ENCODE peak calls at places on chromosomes 13 and 19, in eight cellular contexts. O is breast epithelium; T is CD8-positive, alpha-beta T cell; F is thoracic aorta; V is gastrocnemius medialis; W is spleen; A is heart left ventricle; Z is ascending aorta. D is an unnamed sample.
A peak's percentile ranks its signal among the peaks of the same experiment; 100 is the strongest.

GRCh38 chr19:51365211-51366049 is 758 bp downstream of the ETFB start:
- DNase-seq in O (no peak), T (no peak), F (no peak), V (peak; percentile 57), W (no peak), A (peak; percentile 53), Z (no peak), D (no peak)

GRCh38 chr19:47353307-47353712 is 4.2 kb downstream of the DHX34 start:
- DNase-seq in O (no peak), T (no peak), F (no peak), V (no peak), W (no peak), A (peak; percentile 67), Z (no peak), D (peak; percentile 86)

GRCh38 chr19:45794627-45795026 is 2.0 kb upstream of the DMWD start:
- DNase-seq in O (no peak), T (no peak), F (no peak), V (no peak), W (no peak), A (no peak), Z (no peak), D (no peak)

GRCh38 chr19:15288146-15288963 is 44.0 kb downstream of the BRD4 start:
- DNase-seq in O (no peak), T (no peak), F (no peak), V (no peak), W (peak; percentile 92), A (peak; percentile 60), Z (no peak), D (no peak)

GRCh38 chr19:38596057-38596981 is 21.4 kb downstream of the MAP4K1 start:
- DNase-seq in O (no peak), T (no peak), F (no peak), V (peak; percentile 83), W (no peak), A (peak; percentile 33), Z (no peak), D (peak; percentile 86)

GRCh38 chr19:35773020-35773809 is 2.1 kb upstream of the ARHGAP33 start:
- DNase-seq in O (no peak), T (no peak), F (no peak), V (no peak), W (no peak), A (no peak), Z (no peak), D (no peak)

GRCh38 chr19:4542896-4543351 is 3.1 kb upstream of the LRG1 start:
- DNase-seq in O (no peak), T (no peak), F (no peak), V (no peak), W (peak; percentile 82), A (no peak), Z (no peak), D (no peak)

GRCh38 chr19:29671393-29672076 is 6.3 kb downstream of the PLEKHF1 start:
- DNase-seq in O (peak; percentile 74), T (peak; percentile 91), F (peak; percentile 39), V (peak; percentile 92), W (peak; percentile 95), A (peak; percentile 67), Z (no peak), D (no peak)

GRCh38 chr19:40831502-40832430 is 18.5 kb downstream of the CYP2A6 start:
- DNase-seq in O (no peak), T (no peak), F (no peak), V (peak; percentile 39), W (no peak), A (no peak), Z (no peak), D (no peak)

GRCh38 chr19:31515931-31516330 is 166.7 kb upstream of the TSHZ3 start:
- DNase-seq in O (no peak), T (no peak), F (no peak), V (no peak), W (no peak), A (no peak), Z (no peak), D (no peak)

GRCh38 chr13:60583911-60584753 is 187.1 kb downstream of the TDRD3 start:
- DNase-seq in O (no peak), T (no peak), F (peak; percentile 5), V (peak; percentile 20), W (no peak), A (no peak), Z (no peak), D (no peak)

GRCh38 chr19:17658666-17659065 is 29.5 kb downstream of the UNC13A start:
- DNase-seq in O (no peak), T (no peak), F (no peak), V (no peak), W (no peak), A (no peak), Z (no peak), D (no peak)

GRCh38 chr13:79290595-79291244 is 115.3 kb downstream of the RBM26 start:
- DNase-seq in O (no peak), T (no peak), F (no peak), V (no peak), W (no peak), A (no peak), Z (no peak), D (no peak)

GRCh38 chr19:47573076-47574026 is at the start of gene ZNF541:
- DNase-seq in O (peak; percentile 62), T (peak; percentile 90), F (peak; percentile 12), V (peak; percentile 15), W (peak; percentile 85), A (peak; percentile 69), Z (peak; percentile 11), D (peak; percentile 63)

GRCh38 chr13:69755101-69755500 is 352.5 kb upstream of the ATXN8OS start:
- DNase-seq in O (no peak), T (no peak), F (no peak), V (no peak), W (no peak), A (no peak), Z (no peak), D (no peak)

GRCh38 chr19:9860407-9860806 is 25.3 kb downstream of the PIN1 start:
- DNase-seq in O (no peak), T (no peak), F (no peak), V (no peak), W (no peak), A (no peak), Z (no peak), D (no peak)

GRCh38 chr13:110359840-110360301 is 52.8 kb downstream of the COL4A2 start:
- DNase-seq in O (no peak), T (no peak), F (no peak), V (no peak), W (no peak), A (no peak), Z (no peak), D (no peak)

GRCh38 chr13:61654501-61654900 is 238.9 kb upstream of the PCDH20 start:
- DNase-seq in O (no peak), T (no peak), F (no peak), V (no peak), W (no peak), A (no peak), Z (no peak), D (no peak)

GRCh38 chr13:93227906-93228801 is 1.5 kb downstream of the GPC6 start:
- DNase-seq in O (no peak), T (no peak), F (no peak), V (peak; percentile 36), W (no peak), A (peak; percentile 40), Z (no peak), D (peak; percentile 71)

GRCh38 chr19:16462757-16463250 is 9.0 kb downstream of the EPS15L1 start:
- DNase-seq in O (no peak), T (no peak), F (no peak), V (peak; percentile 97), W (no peak), A (no peak), Z (no peak), D (no peak)
- H3K27ac ChIP-seq in O (peak overlapping the region; percentile 21), T (no peak overlapping the region), F (no peak overlapping the region), V (peak overlapping the region; percentile 99), W (no peak overlapping the region), A (peak overlapping the region; percentile 89), Z (no peak overlapping the region), D (no peak overlapping the region)

GRCh38 chr19:19305696-19306095 is 14.6 kb downstream of the SUGP1 start:
- DNase-seq in O (no peak), T (no peak), F (no peak), V (no peak), W (no peak), A (no peak), Z (no peak), D (no peak)
- H3K4me3 ChIP-seq in O (no peak overlapping the region), T (no peak overlapping the region), F (no peak overlapping the region), V (no peak overlapping the region), W (no peak overlapping the region), A (no peak overlapping the region), Z (no peak overlapping the region), D (no peak overlapping the region)

DNA sequence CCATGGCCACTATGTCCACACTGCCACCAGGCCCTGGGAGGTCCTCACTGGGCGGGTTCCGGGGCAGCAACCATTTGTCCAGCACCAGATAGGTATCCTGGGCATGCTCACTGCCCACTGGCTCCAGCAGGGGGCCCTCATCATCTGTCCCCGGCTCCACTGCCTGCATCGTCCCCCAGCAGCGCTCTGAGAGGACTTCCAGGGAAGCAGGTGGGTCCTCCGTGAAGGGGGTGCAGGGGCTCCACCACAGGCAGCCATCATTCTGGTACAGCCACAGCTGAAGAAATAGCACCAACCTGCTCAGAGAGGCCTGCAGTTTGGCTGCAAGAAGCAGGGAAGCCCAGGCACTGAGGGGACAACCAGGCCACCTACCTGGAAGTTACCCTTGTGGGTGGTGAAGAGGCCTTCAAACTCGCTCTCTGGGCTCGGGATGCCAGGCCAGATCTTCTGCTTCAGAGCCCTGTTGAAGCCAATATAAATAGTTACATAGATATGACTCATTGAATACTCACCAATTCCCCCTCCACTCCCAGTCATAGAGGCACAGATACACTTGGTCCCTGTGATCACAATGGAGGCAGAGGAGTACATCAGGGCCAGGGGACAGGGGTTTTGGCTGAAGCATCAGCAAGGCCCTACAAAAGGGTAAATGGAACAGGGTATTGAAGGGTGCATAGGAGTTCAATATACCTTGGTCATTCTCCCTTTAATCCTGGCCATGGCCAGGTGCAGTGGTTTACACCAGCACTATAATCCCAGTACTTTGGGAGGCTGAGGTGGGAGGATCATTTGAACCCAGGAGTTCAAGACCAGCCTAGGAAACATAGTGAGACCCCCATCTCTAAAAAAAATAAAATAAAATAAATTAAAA is 4.1 kb downstream of the SWSAP1 start:
- DNase-seq in O (no peak), T (no peak), F (no peak), V (no peak), W (peak; percentile 86), A (peak; percentile 64), Z (no peak), D (peak; percentile 57)
- H3K27ac ChIP-seq in O (peak overlapping the region; percentile 26), T (no peak overlapping the region), F (no peak overlapping the region), V (peak overlapping the region; percentile 19), W (peak overlapping the region; percentile 13), A (peak overlapping the region; percentile 18), Z (peak overlapping the region; percentile 63), D (no peak overlapping the region)

GRCh38 chr13:51848674-51849073 is 3.7 kb upstream of the TMEM272 start:
- DNase-seq in O (no peak), T (no peak), F (no peak), V (no peak), W (no peak), A (no peak), Z (no peak), D (no peak)

GRCh38 chr13:51844862-51845573 is at the start of gene TMEM272:
- DNase-seq in O (no peak), T (no peak), F (no peak), V (no peak), W (peak; percentile 84), A (peak; percentile 46), Z (no peak), D (peak; percentile 72)

GRCh38 chr13:51846756-51847155 is 1.8 kb upstream of the TMEM272 start:
- DNase-seq in O (no peak), T (no peak), F (no peak), V (no peak), W (no peak), A (no peak), Z (no peak), D (no peak)

GRCh38 chr13:51843529-51843928 is 1.4 kb downstream of the TMEM272 start:
- DNase-seq in O (no peak), T (no peak), F (no peak), V (no peak), W (no peak), A (no peak), Z (no peak), D (no peak)

GRCh38 chr13:51845574-51846318 is 769 bp upstream of the TMEM272 start:
- DNase-seq in O (no peak), T (no peak), F (no peak), V (no peak), W (no peak), A (no peak), Z (no peak), D (no peak)
- H3K4me3 ChIP-seq in O (peak overlapping the region; percentile 55), T (no peak overlapping the region), F (peak overlapping the region; percentile 47), V (peak overlapping the region; percentile 14), W (no peak overlapping the region), A (no peak overlapping the region), Z (no peak overlapping the region), D (no peak overlapping the region)

D was measured in pancreas.